ENCODE peak calls at places on chromosomes 7 and 10, in eight cellular contexts. One of them, this sample, is unnamed.

GRCh38 chr10:112184052-112184371 is 447 bp upstream of the GPAM start:
- DNase-seq in cardiac muscle cell: no peak
- DNase-seq in neuronal stem cell: no peak
- DNase-seq in left ventricle myocardium inferior: no peak
- DNase-seq in sigmoid colon: no peak
- DNase-seq in uterus: no peak
- DNase-seq in fibroblast of lung: no peak
- DNase-seq in tibial artery: no peak
- DNase-seq in this sample: no peak

GRCh38 chr7:42025635-42026375 is 211.2 kb downstream of the GLI3 start:
- DNase-seq in sigmoid colon: no peak
- DNase-seq in cardiac muscle cell: no peak
- DNase-seq in left ventricle myocardium inferior: no peak
- DNase-seq in tibial artery: no peak
- DNase-seq in fibroblast of lung: no peak
- DNase-seq in uterus: no peak
- DNase-seq in neuronal stem cell: no peak
- DNase-seq in this sample: no peak

GRCh38 chr10:57663401-57663800 is 604.3 kb downstream of the IPMK start:
- DNase-seq in neuronal stem cell: no peak
- DNase-seq in cardiac muscle cell: no peak
- DNase-seq in uterus: no peak
- DNase-seq in tibial artery: no peak
- DNase-seq in fibroblast of lung: no peak
- DNase-seq in left ventricle myocardium inferior: no peak
- DNase-seq in sigmoid colon: no peak
- DNase-seq in this sample: no peak

GRCh38 chr7:2264158-2264557 is 22.1 kb downstream of the NUDT1 start:
- DNase-seq in neuronal stem cell: no peak
- DNase-seq in fibroblast of lung: no peak
- DNase-seq in left ventricle myocardium inferior: no peak
- DNase-seq in cardiac muscle cell: no peak
- DNase-seq in sigmoid colon: no peak
- DNase-seq in uterus: no peak
- DNase-seq in tibial artery: no peak
- DNase-seq in this sample: no peak

GRCh38 chr7:66110861-66111260 is 3.8 kb upstream of the CRCP start:
- DNase-seq in left ventricle myocardium inferior: no peak
- DNase-seq in cardiac muscle cell: peak; percentile 84
- DNase-seq in tibial artery: no peak
- DNase-seq in fibroblast of lung: peak; percentile 76
- DNase-seq in sigmoid colon: no peak
- DNase-seq in neuronal stem cell: no peak
- DNase-seq in uterus: no peak
- DNase-seq in this sample: no peak

GRCh38 chr7:22331704-22332103 is 25.2 kb downstream of the RAPGEF5 start:
- DNase-seq in uterus: no peak
- DNase-seq in neuronal stem cell: no peak
- DNase-seq in left ventricle myocardium inferior: no peak
- DNase-seq in fibroblast of lung: no peak
- DNase-seq in cardiac muscle cell: peak; percentile 18
- DNase-seq in sigmoid colon: no peak
- DNase-seq in tibial artery: no peak
- DNase-seq in this sample: no peak

GRCh38 chr7:5424689-5425506 is 1.3 kb upstream of the TNRC18 start:
- DNase-seq in uterus: peak; percentile 67
- DNase-seq in left ventricle myocardium inferior: peak; percentile 77
- DNase-seq in tibial artery: peak; percentile 67
- DNase-seq in cardiac muscle cell: peak; percentile 70
- DNase-seq in sigmoid colon: peak; percentile 84
- DNase-seq in fibroblast of lung: peak; percentile 45
- DNase-seq in neuronal stem cell: no peak
- DNase-seq in this sample: peak; percentile 80

GRCh38 chr10:131902211-131902610 is 1.4 kb downstream of the PPP2R2D start:
- DNase-seq in tibial artery: no peak
- DNase-seq in left ventricle myocardium inferior: no peak
- DNase-seq in fibroblast of lung: no peak
- DNase-seq in neuronal stem cell: no peak
- DNase-seq in cardiac muscle cell: no peak
- DNase-seq in uterus: no peak
- DNase-seq in sigmoid colon: peak; percentile 37
- DNase-seq in this sample: no peak

GRCh38 chr7:17965600-17965999 is 25.3 kb upstream of the SNX13 start:
- DNase-seq in neuronal stem cell: no peak
- DNase-seq in cardiac muscle cell: peak; percentile 21
- DNase-seq in fibroblast of lung: peak; percentile 44
- DNase-seq in left ventricle myocardium inferior: no peak
- DNase-seq in sigmoid colon: no peak
- DNase-seq in tibial artery: no peak
- DNase-seq in uterus: no peak
- DNase-seq in this sample: no peak

GRCh38 chr7:99447943-99448342 is 9.2 kb downstream of the CPSF4 start:
- DNase-seq in tibial artery: no peak
- DNase-seq in cardiac muscle cell: no peak
- DNase-seq in neuronal stem cell: no peak
- DNase-seq in uterus: no peak
- DNase-seq in fibroblast of lung: no peak
- DNase-seq in sigmoid colon: no peak
- DNase-seq in left ventricle myocardium inferior: no peak
- DNase-seq in this sample: peak; percentile 57

GRCh38 chr7:45585628-45586027 is 11.5 kb downstream of the ADCY1 start:
- DNase-seq in neuronal stem cell: no peak
- DNase-seq in left ventricle myocardium inferior: no peak
- DNase-seq in fibroblast of lung: no peak
- DNase-seq in cardiac muscle cell: no peak
- DNase-seq in uterus: no peak
- DNase-seq in sigmoid colon: peak; percentile 11
- DNase-seq in tibial artery: no peak
- DNase-seq in this sample: no peak

GRCh38 chr7:46071076-46071475 is 150.0 kb upstream of the IGFBP3 start:
- DNase-seq in neuronal stem cell: no peak
- DNase-seq in cardiac muscle cell: peak; percentile 79
- DNase-seq in fibroblast of lung: peak; percentile 21
- DNase-seq in left ventricle myocardium inferior: no peak
- DNase-seq in sigmoid colon: no peak
- DNase-seq in uterus: no peak
- DNase-seq in tibial artery: no peak
- DNase-seq in this sample: no peak

GRCh38 chr10:21532694-21533576 is 1.1 kb upstream of the MLLT10 start:
- DNase-seq in tibial artery: no peak
- DNase-seq in cardiac muscle cell: no peak
- DNase-seq in fibroblast of lung: no peak
- DNase-seq in sigmoid colon: no peak
- DNase-seq in neuronal stem cell: no peak
- DNase-seq in left ventricle myocardium inferior: no peak
- DNase-seq in uterus: no peak
- DNase-seq in this sample: no peak

GRCh38 chr7:112566392-112567324 is 85.9 kb downstream of the LSMEM1 start:
- DNase-seq in cardiac muscle cell: no peak
- DNase-seq in tibial artery: no peak
- DNase-seq in sigmoid colon: no peak
- DNase-seq in uterus: no peak
- DNase-seq in fibroblast of lung: no peak
- DNase-seq in neuronal stem cell: no peak
- DNase-seq in left ventricle myocardium inferior: no peak
- DNase-seq in this sample: no peak

GRCh38 chr7:111107989-111108388 is 17.1 kb downstream of the LRRN3 start:
- DNase-seq in uterus: no peak
- DNase-seq in fibroblast of lung: no peak
- DNase-seq in tibial artery: no peak
- DNase-seq in left ventricle myocardium inferior: no peak
- DNase-seq in sigmoid colon: no peak
- DNase-seq in neuronal stem cell: no peak
- DNase-seq in cardiac muscle cell: no peak
- DNase-seq in this sample: no peak

GRCh38 chr7:3682028-3682712 is 381.1 kb downstream of the SDK1 start:
- DNase-seq in tibial artery: no peak
- DNase-seq in uterus: no peak
- DNase-seq in cardiac muscle cell: no peak
- DNase-seq in neuronal stem cell: no peak
- DNase-seq in sigmoid colon: peak; percentile 50
- DNase-seq in left ventricle myocardium inferior: no peak
- DNase-seq in fibroblast of lung: peak; percentile 11
- DNase-seq in this sample: no peak

GRCh38 chr7:35185908-35186731 is 67.8 kb downstream of the TBX20 start:
- DNase-seq in neuronal stem cell: peak; percentile 35
- DNase-seq in cardiac muscle cell: peak; percentile 79
- DNase-seq in sigmoid colon: peak; percentile 58
- DNase-seq in left ventricle myocardium inferior: peak; percentile 58
- DNase-seq in tibial artery: no peak
- DNase-seq in uterus: no peak
- DNase-seq in fibroblast of lung: peak; percentile 15
- DNase-seq in this sample: peak; percentile 43

GRCh38 chr10:25564351-25564750 is 369.7 kb upstream of the MYO3A start:
- DNase-seq in cardiac muscle cell: no peak
- DNase-seq in sigmoid colon: no peak
- DNase-seq in left ventricle myocardium inferior: no peak
- DNase-seq in uterus: no peak
- DNase-seq in tibial artery: no peak
- DNase-seq in fibroblast of lung: no peak
- DNase-seq in neuronal stem cell: no peak
- DNase-seq in this sample: no peak

GRCh38 chr10:25557136-25557535 is 376.9 kb upstream of the MYO3A start:
- DNase-seq in sigmoid colon: no peak
- DNase-seq in tibial artery: no peak
- DNase-seq in neuronal stem cell: no peak
- DNase-seq in fibroblast of lung: no peak
- DNase-seq in uterus: no peak
- DNase-seq in left ventricle myocardium inferior: no peak
- DNase-seq in cardiac muscle cell: peak; percentile 61
- DNase-seq in this sample: no peak

GRCh38 chr10:25565570-25565969 is 368.5 kb upstream of the MYO3A start:
- DNase-seq in neuronal stem cell: no peak
- DNase-seq in sigmoid colon: no peak
- DNase-seq in cardiac muscle cell: no peak
- DNase-seq in tibial artery: no peak
- DNase-seq in left ventricle myocardium inferior: no peak
- DNase-seq in uterus: no peak
- DNase-seq in fibroblast of lung: no peak
- DNase-seq in this sample: no peak

GRCh38 chr10:25561761-25562160 is 372.3 kb upstream of the MYO3A start:
- DNase-seq in sigmoid colon: no peak
- DNase-seq in fibroblast of lung: no peak
- DNase-seq in uterus: no peak
- DNase-seq in left ventricle myocardium inferior: no peak
- DNase-seq in neuronal stem cell: no peak
- DNase-seq in cardiac muscle cell: no peak
- DNase-seq in tibial artery: no peak
- DNase-seq in this sample: no peak

DNA sequence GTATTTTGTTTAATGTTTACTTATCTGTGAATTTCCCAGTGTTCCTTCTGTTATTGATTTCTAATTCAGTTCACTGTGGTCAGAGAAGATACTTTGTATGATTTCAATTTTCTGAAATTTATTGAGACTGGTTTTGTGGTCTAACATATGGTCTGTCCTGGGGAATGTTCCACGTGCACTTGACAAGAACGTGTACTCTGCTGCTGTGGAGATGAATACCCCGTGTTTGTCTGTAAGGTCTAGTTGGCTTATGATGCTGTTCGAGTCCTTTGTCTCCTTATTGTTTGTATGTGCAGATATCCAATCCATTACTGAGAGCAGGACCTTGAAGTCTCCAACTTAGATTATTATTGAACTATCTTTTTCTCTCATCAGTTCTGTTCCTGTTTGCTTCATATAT is 371.5 kb upstream of the MYO3A start:
- DNase-seq in sigmoid colon: no peak
- DNase-seq in uterus: no peak
- DNase-seq in neuronal stem cell: no peak
- DNase-seq in left ventricle myocardium inferior: no peak
- DNase-seq in tibial artery: no peak
- DNase-seq in fibroblast of lung: no peak
- DNase-seq in cardiac muscle cell: no peak
- DNase-seq in this sample: no peak
- H3K4me1 ChIP-seq in sigmoid colon: no peaks in the 10 kb centered on the region
- H3K4me1 ChIP-seq in uterus: no peaks in the 10 kb centered on the region
- H3K4me1 ChIP-seq in neuronal stem cell: no peaks in the 10 kb centered on the region
- H3K4me1 ChIP-seq in left ventricle myocardium inferior: no peaks in the 10 kb centered on the region
- H3K4me1 ChIP-seq in tibial artery: no peaks in the 10 kb centered on the region
- H3K4me1 ChIP-seq in fibroblast of lung: no peaks in the 10 kb centered on the region
- H3K4me1 ChIP-seq in cardiac muscle cell: no peaks in the 10 kb centered on the region
- H3K4me1 ChIP-seq in this sample: no peaks in the 10 kb centered on the region

GRCh38 chr10:1043532-1043995 is 5.4 kb downstream of the IDI1 start:
- DNase-seq in tibial artery: peak; percentile 49
- DNase-seq in left ventricle myocardium inferior: peak; percentile 34
- DNase-seq in uterus: peak; percentile 36
- DNase-seq in cardiac muscle cell: no peak
- DNase-seq in sigmoid colon: no peak
- DNase-seq in neuronal stem cell: no peak
- DNase-seq in fibroblast of lung: no peak
- DNase-seq in this sample: peak; percentile 57
- H3K4me3 ChIP-seq in tibial artery: no peak overlapping the region
- H3K4me3 ChIP-seq in left ventricle myocardium inferior: peak overlapping the region; percentile 15
- H3K4me3 ChIP-seq in uterus: no peak overlapping the region
- H3K4me3 ChIP-seq in cardiac muscle cell: no peak overlapping the region
- H3K4me3 ChIP-seq in sigmoid colon: no peak overlapping the region
- H3K4me3 ChIP-seq in neuronal stem cell: no peak overlapping the region
- H3K4me3 ChIP-seq in fibroblast of lung: no peak overlapping the region
- H3K4me3 ChIP-seq in this sample: no peak overlapping the region

GRCh38 chr10:110733256-110733952 is 89.3 kb downstream of the RBM20 start:
- DNase-seq in uterus: no peak
- DNase-seq in neuronal stem cell: no peak
- DNase-seq in tibial artery: no peak
- DNase-seq in left ventricle myocardium inferior: no peak
- DNase-seq in sigmoid colon: no peak
- DNase-seq in cardiac muscle cell: no peak
- DNase-seq in fibroblast of lung: peak; percentile 14
- DNase-seq in this sample: no peak
- H3K27me3 ChIP-seq in uterus: no peaks in the 10 kb centered on the region
- H3K27me3 ChIP-seq in neuronal stem cell: peaks cover 27% of the 10 kb centered on the region
- H3K27me3 ChIP-seq in tibial artery: no peaks in the 10 kb centered on the region
- H3K27me3 ChIP-seq in left ventricle myocardium inferior: no peaks in the 10 kb centered on the region
- H3K27me3 ChIP-seq in sigmoid colon: no peaks in the 10 kb centered on the region
- H3K27me3 ChIP-seq in cardiac muscle cell: no peaks in the 10 kb centered on the region
- H3K27me3 ChIP-seq in fibroblast of lung: peaks cover 7% of the 10 kb centered on the region
- H3K27me3 ChIP-seq in this sample: no peaks in the 10 kb centered on the region

DNA sequence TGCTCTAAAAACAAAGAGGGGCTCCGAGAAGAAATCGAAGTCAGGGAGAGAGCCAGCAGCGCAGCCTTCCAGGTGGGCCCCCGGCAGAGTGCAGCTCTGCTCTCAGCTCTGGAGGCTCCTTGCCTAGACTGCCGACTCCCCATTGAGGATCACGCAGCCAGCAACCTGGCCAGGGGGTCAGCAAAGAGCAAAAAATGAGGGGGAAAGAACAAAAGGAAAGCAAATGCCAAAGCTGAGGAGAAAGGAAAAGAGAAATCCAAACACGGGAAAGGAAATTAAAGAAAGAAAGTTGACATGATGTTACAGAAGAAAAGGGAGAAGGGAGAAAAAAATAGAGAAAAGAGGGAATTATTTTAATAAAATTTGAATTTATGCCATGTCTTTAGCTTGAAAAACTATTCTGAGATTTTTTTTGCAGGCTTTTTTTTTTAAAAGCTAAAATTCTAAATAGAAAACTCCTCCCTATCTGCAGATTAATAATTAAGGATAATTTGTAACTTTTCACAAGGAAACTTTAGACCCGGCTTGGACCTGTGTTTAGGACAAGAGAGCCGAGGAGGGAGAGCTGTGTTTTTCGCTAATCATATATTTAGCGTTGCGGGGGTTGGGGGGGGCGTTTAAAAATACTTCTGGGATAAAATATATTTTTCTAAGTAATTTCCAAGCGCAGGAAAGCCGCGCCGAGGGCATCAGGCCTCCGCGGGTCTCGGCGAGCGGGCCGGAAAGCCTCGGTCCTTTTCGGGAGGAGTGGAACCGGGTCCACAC is 1.9 kb downstream of the PAX2 start:
- DNase-seq in fibroblast of lung: no peak
- DNase-seq in neuronal stem cell: no peak
- DNase-seq in cardiac muscle cell: no peak
- DNase-seq in uterus: no peak
- DNase-seq in tibial artery: no peak
- DNase-seq in sigmoid colon: peak; percentile 17
- DNase-seq in left ventricle myocardium inferior: no peak
- DNase-seq in this sample: no peak
- H3K4me1 ChIP-seq in fibroblast of lung: no peaks in the 10 kb centered on the region
- H3K4me1 ChIP-seq in neuronal stem cell: peaks cover 8% of the 10 kb centered on the region
- H3K4me1 ChIP-seq in cardiac muscle cell: peaks cover 20% of the 10 kb centered on the region
- H3K4me1 ChIP-seq in uterus: no peaks in the 10 kb centered on the region
- H3K4me1 ChIP-seq in tibial artery: peaks cover 65% of the 10 kb centered on the region
- H3K4me1 ChIP-seq in sigmoid colon: peaks cover 62% of the 10 kb centered on the region
- H3K4me1 ChIP-seq in left ventricle myocardium inferior: peaks cover 63% of the 10 kb centered on the region
- H3K4me1 ChIP-seq in this sample: no peaks in the 10 kb centered on the region